ENCODE peak calls at places on chromosomes 5 and 9, in four cellular contexts. C is CD4-positive, alpha-beta T cell; I is HepG2; D is CD8-positive, alpha-beta T cell. K is an unnamed sample.

GRCh38 chr5:90518666-90519065 is 10.7 kb downstream of the LYSMD3 start:
- DNase-seq in C (no peak), I (no peak), D (no peak), K (peak; percentile 91)

GRCh38 chr9:21750021-21750735 is 52.3 kb upstream of the MTAP start:
- DNase-seq in D (no peak), C (no peak), I (no peak), K (no peak)

GRCh38 chr5:125560476-125561225 is 814.2 kb upstream of the ZNF608 start:
- DNase-seq in I (no peak), D (no peak), C (no peak), K (no peak)

GRCh38 chr9:112774006-112774996 is 23.7 kb downstream of the SNX30 start:
- DNase-seq in I (no peak), D (no peak), C (no peak), K (no peak)

GRCh38 chr5:17178316-17178715 is 39.1 kb upstream of the BASP1 start:
- DNase-seq in I (no peak), D (no peak), C (no peak), K (no peak)

GRCh38 chr9:123063896-123064295 is 30.4 kb downstream of the GPR21 start:
- DNase-seq in I (no peak), C (no peak), D (no peak), K (no peak)

GRCh38 chr5:59380350-59380951 is 513.1 kb downstream of the PDE4D start:
- DNase-seq in I (peak; percentile 50), D (no peak), C (no peak), K (peak; percentile 63)

GRCh38 chr9:130979591-130980385 is 29.2 kb upstream of the LAMC3 start:
- DNase-seq in C (no peak), D (no peak), I (no peak), K (no peak)

GRCh38 chr9:72551306-72551705 is 29.9 kb downstream of the TMC1 start:
- DNase-seq in I (no peak), D (no peak), C (no peak), K (no peak)

GRCh38 chr5:142810891-142811290 is 40.7 kb downstream of the ARHGAP26 start:
- DNase-seq in C (no peak), D (no peak), I (no peak), K (no peak)

GRCh38 chr5:67879619-67880357 is 335.8 kb upstream of the PIK3R1 start:
- DNase-seq in C (no peak), D (no peak), I (peak; percentile 3), K (no peak)

GRCh38 chr5:72428664-72429063 is 78.5 kb downstream of the ZNF366 start:
- DNase-seq in I (no peak), C (no peak), D (no peak), K (no peak)

GRCh38 chr9:94011134-94011533 is 56.0 kb upstream of the BARX1 start:
- DNase-seq in D (peak; percentile 31), I (no peak), C (no peak), K (no peak)

GRCh38 chr9:134620751-134621557 is 20.6 kb upstream of the COL5A1 start:
- DNase-seq in I (no peak), C (no peak), D (no peak), K (no peak)

GRCh38 chr5:123088031-123088805 is 823 bp upstream of the PRDM6 start:
- DNase-seq in D (no peak), C (no peak), I (peak; percentile 3), K (no peak)

GRCh38 chr9:21027295-21027694 is 4.1 kb downstream of the HACD4 start:
- DNase-seq in D (no peak), I (no peak), C (no peak), K (no peak)

GRCh38 chr5:89967806-89968444 is 441.6 kb downstream of the CETN3 start:
- DNase-seq in I (no peak), D (no peak), C (no peak), K (peak; percentile 39)

GRCh38 chr9:122058051-122058450 is 35.1 kb downstream of the TTLL11 start:
- DNase-seq in D (no peak), C (no peak), I (no peak), K (no peak)

GRCh38 chr9:122056484-122056883 is 36.6 kb downstream of the TTLL11 start:
- DNase-seq in C (no peak), D (no peak), I (peak; percentile 11), K (no peak)

GRCh38 chr9:122058707-122059106 is 34.4 kb downstream of the TTLL11 start:
- DNase-seq in I (no peak), D (no peak), C (no peak), K (peak; percentile 55)

GRCh38 chr9:122055668-122056067 is 37.4 kb downstream of the TTLL11 start:
- DNase-seq in C (no peak), I (no peak), D (no peak), K (no peak)

DNA sequence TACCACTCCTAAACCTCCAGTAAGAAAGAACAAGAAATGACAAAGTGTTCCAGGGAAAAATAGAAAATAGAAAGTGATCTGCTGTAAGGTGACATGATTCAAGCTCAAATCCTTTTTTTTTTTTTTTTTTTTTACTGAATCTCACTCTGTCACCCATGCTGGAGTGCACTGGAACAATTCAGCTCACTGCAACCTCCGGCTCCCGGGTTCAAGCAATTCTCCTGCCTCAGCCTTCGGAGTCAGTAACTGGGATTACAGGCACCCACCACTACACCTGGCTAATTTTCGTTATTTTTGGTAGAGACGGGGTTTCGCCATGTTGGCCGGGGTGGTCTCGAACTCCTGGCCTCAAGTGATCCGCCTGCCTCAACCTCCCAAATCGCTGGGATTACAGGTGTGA is 35.9 kb downstream of the TTLL11 start:
- DNase-seq in C (no peak), I (no peak), D (no peak), K (no peak)
- H3K27me3 ChIP-seq in C (no peaks in the 10 kb centered on the region), I (no peaks in the 10 kb centered on the region), D (no peaks in the 10 kb centered on the region), K (peaks cover 3% of the 10 kb centered on the region)

GRCh38 chr9:2461886-2462285 is 159.7 kb upstream of the VLDLR start:
- DNase-seq in I (no peak), D (no peak), C (no peak), K (peak; percentile 79)
- H3K27me3 ChIP-seq in I (no peaks in the 10 kb centered on the region), D (no peaks in the 10 kb centered on the region), C (no peaks in the 10 kb centered on the region), K (no peaks in the 10 kb centered on the region)

GRCh38 chr5:83614841-83615240 is 105.8 kb downstream of the HAPLN1 start:
- DNase-seq in D (no peak), I (no peak), C (no peak), K (no peak)
- H3K27me3 ChIP-seq in D (no peaks in the 10 kb centered on the region), I (no peaks in the 10 kb centered on the region), C (no peaks in the 10 kb centered on the region), K (no peaks in the 10 kb centered on the region)

GRCh38 chr5:92391-93220 is 638 bp downstream of the PLEKHG4B start:
- DNase-seq in C (no peak), D (no peak), I (no peak), K (no peak)

GRCh38 chr5:91556-92263 is at the start of gene PLEKHG4B:
- DNase-seq in C (no peak), D (no peak), I (no peak), K (peak; percentile 20)

GRCh38 chr5:93221-93980 is 1.4 kb downstream of the PLEKHG4B start:
- DNase-seq in C (no peak), I (no peak), D (no peak), K (no peak)

GRCh38 chr5:95241-95980 is 3.4 kb downstream of the PLEKHG4B start:
- DNase-seq in I (no peak), D (no peak), C (no peak), K (no peak)

DNA sequence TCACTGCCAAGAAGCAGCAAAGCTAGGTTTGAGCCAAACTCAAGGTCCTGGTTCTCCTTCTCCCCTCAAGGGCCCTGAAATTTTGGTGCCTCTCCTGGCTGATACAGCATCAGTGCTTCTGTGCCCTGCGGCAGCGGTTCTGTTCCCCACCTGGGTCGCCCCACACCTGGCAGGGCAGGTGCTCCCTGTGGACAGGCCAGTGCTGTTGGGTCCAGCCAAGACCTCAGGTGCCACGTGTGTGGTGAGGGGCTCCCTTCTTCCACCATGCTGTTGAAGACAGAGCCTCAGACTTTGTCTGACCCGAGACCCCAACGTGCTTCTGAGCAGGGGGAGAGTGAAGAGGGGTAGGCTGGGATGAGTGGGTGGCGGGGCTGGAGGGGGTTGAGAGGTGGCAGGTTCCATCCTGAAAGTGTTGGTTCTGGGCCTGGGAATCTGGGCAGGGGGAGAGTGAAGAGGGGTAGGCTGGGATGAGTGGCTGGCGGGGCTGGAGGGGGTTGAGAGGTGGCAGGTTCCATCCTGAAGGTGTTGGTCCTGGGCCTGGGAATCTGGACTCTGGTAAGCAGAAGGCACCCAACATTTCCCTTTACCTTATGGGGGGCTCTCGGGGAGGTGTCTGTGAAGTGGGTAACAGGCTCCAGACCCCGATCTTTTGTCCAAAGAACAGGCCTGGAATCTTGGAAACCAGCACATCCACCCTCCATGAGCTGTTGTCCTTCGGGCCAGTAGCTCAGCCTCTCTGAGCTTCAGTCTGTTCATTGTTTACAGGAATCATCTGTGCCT is 2.3 kb downstream of the PLEKHG4B start:
- DNase-seq in D (no peak), C (no peak), I (no peak), K (no peak)
- H3K27me3 ChIP-seq in D (peaks cover 15% of the 10 kb centered on the region), C (peaks cover 53% of the 10 kb centered on the region), I (peaks cover 10% of the 10 kb centered on the region), K (peaks cover 79% of the 10 kb centered on the region)

GRCh38 chr5:98499892-98500291 is 273.6 kb upstream of the RGMB start:
- DNase-seq in D (no peak), C (no peak), I (no peak), K (no peak)
- H3K27me3 ChIP-seq in D (no peaks in the 10 kb centered on the region), C (no peaks in the 10 kb centered on the region), I (no peaks in the 10 kb centered on the region), K (peaks cover 2% of the 10 kb centered on the region)

DNA sequence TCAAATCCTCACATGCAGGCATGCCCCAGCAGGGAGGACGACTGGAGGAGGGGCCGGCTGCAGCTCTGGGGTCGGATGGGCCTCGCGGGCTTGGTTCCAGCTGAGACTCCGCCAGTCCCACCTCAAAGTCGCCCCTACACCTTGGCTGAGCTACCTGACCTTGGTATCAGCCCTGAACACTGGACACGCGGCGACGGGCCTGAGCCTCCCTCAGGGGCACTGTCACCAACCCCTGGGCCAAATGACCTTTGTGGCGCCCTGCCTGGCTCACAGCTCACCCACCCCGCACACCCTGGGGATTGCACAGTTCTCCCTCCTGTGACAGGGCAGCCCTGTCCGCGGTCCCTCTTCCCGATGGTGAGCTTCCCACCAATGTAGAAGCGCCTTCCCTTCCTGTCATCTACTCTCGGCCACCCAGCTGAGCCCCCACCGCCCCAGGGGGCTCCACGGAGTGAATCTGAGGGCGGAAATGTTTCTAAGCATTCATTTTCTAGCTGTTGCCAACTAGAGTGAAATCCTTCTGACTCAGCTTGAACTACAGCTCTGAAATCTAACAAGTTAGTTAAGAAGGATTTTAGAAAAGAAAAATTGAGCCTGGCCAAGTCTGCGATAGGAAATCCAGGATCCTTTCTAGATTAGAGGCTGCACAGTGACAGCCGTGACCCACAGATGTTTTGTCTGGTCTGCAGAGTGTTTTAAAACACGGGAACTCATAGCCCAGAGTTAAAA is 138.9 kb upstream of the PHYKPL start:
- DNase-seq in D (no peak), I (no peak), C (no peak), K (peak; percentile 30)
- H3K27me3 ChIP-seq in D (no peaks in the 10 kb centered on the region), I (no peaks in the 10 kb centered on the region), C (no peaks in the 10 kb centered on the region), K (no peaks in the 10 kb centered on the region)

K was measured in A673.